ENCODE peak calls at places on chromosome 17, in ten cellular contexts. N is iris pigment epithelial cell; F is stimulated activated CD4-positive, alpha-beta T cell treated with anti-CD3 and anti-CD28 coated beads, TNF-alpha, amount 100 ng/mL, for 24 hours; S is IMR-90; Z is ELF-1; B is G401; J is HFFc6; D is psoas muscle; I is activated T-cell treated with anti-CD3 and anti-CD28 coated beads, Interleukin-2, amount 50 U/mL, for 72 hours; V is stimulated activated CD8-positive, alpha-beta memory T cell treated with anti-CD3 and anti-CD28 coated beads, Interleukin-7, amount 100 ng/mL, for 4 hours. K is an unnamed sample.

GRCh38 chr17:7095642-7096041 is 15.6 kb upstream of the CLEC10A start:
- DNase-seq in D (no peak), F (no peak), V (no peak), Z (no peak), B (no peak), J (no peak), S (no peak), I (no peak), N (no peak), K (peak)

GRCh38 chr17:64147110-64148016 is 17.4 kb upstream of the ERN1 start:
- DNase-seq in V (no peak), S (no peak), F (no peak), D (no peak), Z (peak), B (peak), N (no peak), I (no peak), J (peak), K (no peak)

GRCh38 chr17:78294776-78295175 is 63.3 kb downstream of the TMEM235 start:
- DNase-seq in Z (peak), N (peak), F (no peak), I (no peak), J (no peak), D (no peak), B (no peak), V (no peak), S (peak), K (no peak)

GRCh38 chr17:1542316-1542715 is 20.3 kb downstream of the PITPNA start:
- DNase-seq in N (no peak), I (no peak), S (no peak), D (no peak), V (no peak), B (no peak), Z (no peak), F (no peak), J (no peak), K (no peak)

GRCh38 chr17:82613283-82614094 is 34.8 kb downstream of the WDR45B start:
- DNase-seq in V (no peak), Z (peak), I (no peak), N (no peak), D (no peak), B (no peak), J (no peak), S (no peak), F (no peak), K (no peak)

GRCh38 chr17:73480740-73481139 is 163.5 kb downstream of the SDK2 start:
- DNase-seq in F (no peak), V (no peak), B (peak), N (no peak), I (no peak), D (no peak), S (no peak), Z (no peak), J (no peak), K (no peak)

GRCh38 chr17:42067371-42068180 is 17.2 kb upstream of the C17orf113 start:
- DNase-seq in J (peak), D (peak), F (peak), N (peak), S (peak), V (peak), Z (peak), B (peak), I (peak), K (no peak)

GRCh38 chr17:6913608-6914443 is 82.0 kb upstream of the ALOX12 start:
- DNase-seq in N (peak), Z (peak), I (peak), F (peak), S (peak), V (peak), J (peak), D (peak), B (peak), K (no peak)

GRCh38 chr17:45160505-45161287 is 979 bp upstream of the HEXIM2 start:
- DNase-seq in F (peak), D (peak), I (peak), B (peak), S (peak), V (peak), J (peak), Z (peak), N (peak), K (no peak)

GRCh38 chr17:63646492-63646815 is 24.2 kb downstream of the MAP3K3 start:
- DNase-seq in I (no peak), D (no peak), N (no peak), S (no peak), F (no peak), B (no peak), V (no peak), J (no peak), Z (no peak), K (peak)

GRCh38 chr17:47726796-47727703 is 6.0 kb upstream of the TBX21 start:
- DNase-seq in S (no peak), F (no peak), I (peak), V (no peak), N (no peak), D (no peak), B (no peak), Z (no peak), J (no peak), K (no peak)

GRCh38 chr17:19238167-19238505 is 970 bp downstream of the EPN2 start:
- DNase-seq in V (no peak), Z (peak), N (no peak), B (peak), F (peak), S (no peak), J (no peak), I (peak), D (peak), K (no peak)

GRCh38 chr17:31919802-31920525 is 16.8 kb upstream of the SUZ12 start:
- DNase-seq in V (no peak), J (peak), N (peak), F (no peak), B (no peak), D (no peak), I (peak), Z (no peak), S (peak), K (no peak)

GRCh38 chr17:6539871-6540270 is 16.5 kb downstream of the PITPNM3 start:
- DNase-seq in F (no peak), B (no peak), I (no peak), Z (peak), S (no peak), N (no peak), D (no peak), V (no peak), J (no peak), K (no peak)

GRCh38 chr17:38558751-38559024 is 47.1 kb downstream of the SRCIN1 start:
- DNase-seq in F (no peak), V (no peak), I (no peak), N (no peak), S (no peak), Z (no peak), B (no peak), D (no peak), J (no peak), K (no peak)

GRCh38 chr17:32769846-32770245 is 107.1 kb downstream of the MYO1D start:
- DNase-seq in N (no peak), J (no peak), Z (no peak), D (no peak), S (no peak), B (no peak), F (no peak), I (no peak), V (no peak), K (no peak)

GRCh38 chr17:27368971-27369370 is 75.1 kb downstream of the WSB1 start:
- DNase-seq in Z (no peak), F (no peak), S (no peak), N (no peak), V (no peak), B (no peak), I (no peak), D (no peak), J (no peak), K (no peak)

GRCh38 chr17:46922804-46923635 is at the start of gene GOSR2:
- DNase-seq in J (peak), F (peak), S (peak), Z (peak), N (peak), B (peak), I (peak), D (peak), V (peak), K (peak)

GRCh38 chr17:1289695-1290094 is 10.2 kb downstream of the TRARG1 start:
- DNase-seq in F (no peak), N (no peak), I (no peak), D (no peak), B (no peak), J (no peak), Z (no peak), S (no peak), V (no peak), K (no peak)

GRCh38 chr17:50847566-50847965 is 12.2 kb downstream of the WFIKKN2 start:
- DNase-seq in D (no peak), Z (no peak), S (no peak), J (no peak), I (no peak), F (no peak), N (no peak), V (no peak), B (no peak), K (no peak)

K was measured in GM12878.